ENCODE peak calls at places on chromosomes 7 and 10, in nine cellular contexts. B, C, E, L, J, I, T, F and G are unnamed samples.
A peak's percentile ranks its signal among the peaks of the same experiment; 100 is the strongest.

GRCh38 chr10:67606572-67606971 is 89.4 kb downstream of the CTNNA3 start:
- DNase-seq in B (no peak), C (no peak), E (peak; percentile 96), L (no peak), J (no peak), I (peak; percentile 91), T (peak; percentile 33), F (no peak), G (no peak)

GRCh38 chr10:97119058-97119832 is 66.5 kb downstream of the SLIT1 start:
- DNase-seq in B (no peak), C (no peak), E (no peak), L (no peak), J (no peak), I (no peak), T (peak; percentile 4), F (peak; percentile 43), G (no peak)

GRCh38 chr7:80393786-80394185 is 118.1 kb downstream of the GNAT3 start:
- DNase-seq in B (no peak), C (no peak), E (no peak), L (no peak), J (no peak), I (no peak), T (no peak), F (no peak), G (no peak)

GRCh38 chr7:31648288-31648687 is 38.7 kb upstream of the PPP1R17 start:
- DNase-seq in B (no peak), C (no peak), E (no peak), L (no peak), J (no peak), I (peak; percentile 15), T (peak; percentile 22), F (no peak), G (no peak)

GRCh38 chr7:155778349-155778748 is 33.9 kb downstream of the SHH start:
- DNase-seq in B (no peak), C (no peak), E (no peak), L (no peak), J (no peak), I (no peak), T (no peak), F (no peak), G (no peak)

GRCh38 chr10:132787253-132788179 is 1.6 kb upstream of the NKX6-2 start:
- DNase-seq in B (no peak), C (no peak), E (no peak), L (no peak), J (no peak), I (no peak), T (peak; percentile 66), F (peak; percentile 68), G (no peak)

GRCh38 chr7:138345567-138345966 is 114.5 kb upstream of the TRIM24 start:
- DNase-seq in B (no peak), C (no peak), E (no peak), L (no peak), J (no peak), I (no peak), T (peak; percentile 11), F (no peak), G (no peak)

GRCh38 chr7:112176241-112176640 is 30.0 kb downstream of the DOCK4 start:
- DNase-seq in B (no peak), C (no peak), E (no peak), L (no peak), J (no peak), I (no peak), T (no peak), F (no peak), G (no peak)

GRCh38 chr10:36779238-36779846 is 346.1 kb upstream of the ANKRD30A start:
- DNase-seq in B (no peak), C (peak; percentile 33), E (peak; percentile 51), L (no peak), J (no peak), I (peak; percentile 100), T (peak; percentile 77), F (peak; percentile 74), G (no peak)

GRCh38 chr10:101775273-101776131 is at the start of gene FGF8:
- DNase-seq in B (no peak), C (no peak), E (no peak), L (no peak), J (no peak), I (no peak), T (no peak), F (no peak), G (no peak)
- H3K4me1 ChIP-seq in B (peaks cover 48% of the 10 kb centered on the region), C (peaks cover 50% of the 10 kb centered on the region), E (peaks cover 5% of the 10 kb centered on the region), L (peaks cover 11% of the 10 kb centered on the region), J (peaks cover 39% of the 10 kb centered on the region), I (peaks cover 6% of the 10 kb centered on the region), T (peaks cover 28% of the 10 kb centered on the region), F (no peaks in the 10 kb centered on the region), G (peaks cover 19% of the 10 kb centered on the region)

DNA sequence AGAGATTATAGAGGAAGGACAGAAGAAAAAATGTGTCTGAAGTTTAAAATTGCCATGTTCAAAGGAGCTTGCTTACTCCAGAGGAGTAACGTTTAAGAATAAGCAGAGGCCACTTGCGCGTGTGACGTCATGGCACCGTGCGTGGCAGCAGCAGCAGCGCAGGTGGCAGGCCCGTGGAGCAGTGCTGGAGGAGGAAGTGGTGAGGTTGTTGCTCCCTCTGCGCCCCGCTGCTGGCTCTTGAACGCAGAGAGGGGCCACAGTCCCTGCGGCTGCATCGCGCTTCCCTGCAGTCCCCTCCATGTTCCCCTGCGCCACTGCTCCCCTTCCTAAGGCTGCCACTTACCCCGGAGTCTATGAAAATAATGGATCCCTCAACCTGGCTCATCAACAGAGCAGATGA is 37.5 kb downstream of the GDI2 start:
- DNase-seq in B (no peak), C (no peak), E (no peak), L (peak; percentile 26), J (peak; percentile 89), I (no peak), T (no peak), F (no peak), G (no peak)
- H3K27ac ChIP-seq in B (peak overlapping the region; percentile 58), C (no peak overlapping the region), E (peak overlapping the region; percentile 51), L (peak overlapping the region; percentile 62), J (peak overlapping the region; percentile 58), I (no peak overlapping the region), T (no peak overlapping the region), F (peak overlapping the region; percentile 54), G (peak overlapping the region; percentile 58)

GRCh38 chr10:80473096-80473657 is 19.1 kb downstream of the TSPAN14 start:
- DNase-seq in B (peak; percentile 48), C (no peak), E (no peak), L (no peak), J (no peak), I (no peak), T (no peak), F (no peak), G (no peak)
- H3K4me1 ChIP-seq in B (peaks cover 18% of the 10 kb centered on the region), C (peaks cover 57% of the 10 kb centered on the region), E (peaks cover 27% of the 10 kb centered on the region), L (peaks cover 27% of the 10 kb centered on the region), J (peaks cover 100% of the 10 kb centered on the region), I (no peaks in the 10 kb centered on the region), T (peaks cover 7% of the 10 kb centered on the region), F (peaks cover 24% of the 10 kb centered on the region), G (peaks cover 38% of the 10 kb centered on the region)

GRCh38 chr10:104304346-104304745 is 33.9 kb downstream of the ITPRIP start:
- DNase-seq in B (no peak), C (no peak), E (no peak), L (no peak), J (no peak), I (no peak), T (no peak), F (no peak), G (no peak)

GRCh38 chr10:104304927-104305326 is 33.3 kb downstream of the ITPRIP start:
- DNase-seq in B (no peak), C (no peak), E (no peak), L (no peak), J (no peak), I (peak; percentile 53), T (no peak), F (no peak), G (no peak)

GRCh38 chr10:104300736-104301292 is 31.8 kb downstream of the GSTO2 start:
- DNase-seq in B (peak; percentile 94), C (peak; percentile 76), E (peak; percentile 99), L (peak; percentile 79), J (no peak), I (peak; percentile 79), T (peak; percentile 85), F (peak; percentile 83), G (peak; percentile 76)

GRCh38 chr10:104301907-104302690 is 33.1 kb downstream of the GSTO2 start:
- DNase-seq in B (no peak), C (no peak), E (no peak), L (no peak), J (no peak), I (no peak), T (no peak), F (no peak), G (no peak)

DNA sequence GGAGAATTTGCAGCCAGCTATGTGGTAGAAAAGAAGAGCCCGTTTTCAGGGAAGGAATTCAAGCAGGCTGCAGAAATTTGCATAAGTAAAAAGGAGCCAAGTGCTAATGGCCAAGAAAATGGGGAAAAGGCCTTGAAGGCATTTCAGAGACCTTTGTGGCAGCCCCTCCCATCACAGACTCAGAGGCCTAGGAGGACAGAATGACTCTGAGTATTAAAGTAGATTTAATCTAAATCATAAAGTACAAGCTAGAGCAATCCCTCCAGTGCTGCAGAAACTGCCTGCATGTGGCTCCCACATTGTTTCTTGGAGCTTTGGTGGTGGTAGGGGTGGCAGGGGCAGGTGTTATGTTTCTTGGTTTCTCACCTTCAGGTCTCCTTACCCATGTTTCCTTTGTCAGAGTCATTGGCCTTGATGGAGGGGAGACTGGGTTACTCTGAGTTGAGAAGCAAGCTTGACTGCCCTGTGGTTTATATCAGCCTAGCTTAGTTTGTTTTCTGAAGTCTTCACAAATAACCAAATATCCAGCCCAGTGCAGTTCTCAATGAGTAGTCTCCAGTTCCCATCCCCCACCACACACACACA is 34.6 kb downstream of the ITPRIP start:
- DNase-seq in B (no peak), C (no peak), E (no peak), L (no peak), J (no peak), I (no peak), T (no peak), F (no peak), G (no peak)
- H3K27ac ChIP-seq in B (no peak overlapping the region), C (no peak overlapping the region), E (no peak overlapping the region), L (no peak overlapping the region), J (no peak overlapping the region), I (no peak overlapping the region), T (no peak overlapping the region), F (no peak overlapping the region), G (no peak overlapping the region)

GRCh38 chr10:50540826-50541122 is 83.0 kb downstream of the SGMS1 start:
- DNase-seq in B (no peak), C (no peak), E (no peak), L (no peak), J (no peak), I (no peak), T (no peak), F (no peak), G (no peak)
- H3K4me1 ChIP-seq in B (peaks cover 8% of the 10 kb centered on the region), C (peaks cover 18% of the 10 kb centered on the region), E (no peaks in the 10 kb centered on the region), L (peaks cover 16% of the 10 kb centered on the region), J (peaks cover 63% of the 10 kb centered on the region), I (no peaks in the 10 kb centered on the region), T (peaks cover 2% of the 10 kb centered on the region), F (no peaks in the 10 kb centered on the region), G (peaks cover 6% of the 10 kb centered on the region)

GRCh38 chr7:28856656-28857055 is 101.5 kb downstream of the TRIL start:
- DNase-seq in B (no peak), C (no peak), E (peak; percentile 61), L (no peak), J (no peak), I (no peak), T (no peak), F (no peak), G (no peak)
- H3K27ac ChIP-seq in B (no peak overlapping the region), C (no peak overlapping the region), E (no peak overlapping the region), L (no peak overlapping the region), J (no peak overlapping the region), I (peak overlapping the region; percentile 82), T (no peak overlapping the region), F (no peak overlapping the region), G (no peak overlapping the region)

GRCh38 chr10:59903871-59904270 is 2.5 kb downstream of the CCDC6 start:
- DNase-seq in B (no peak), C (no peak), E (peak; percentile 56), L (no peak), J (no peak), I (no peak), T (no peak), F (no peak), G (no peak)
- H3K4me1 ChIP-seq in B (peaks cover 71% of the 10 kb centered on the region), C (peaks cover 71% of the 10 kb centered on the region), E (peaks cover 7% of the 10 kb centered on the region), L (peaks cover 44% of the 10 kb centered on the region), J (peaks cover 60% of the 10 kb centered on the region), I (peaks cover 50% of the 10 kb centered on the region), T (peaks cover 16% of the 10 kb centered on the region), F (peaks cover 9% of the 10 kb centered on the region), G (peaks cover 41% of the 10 kb centered on the region)